ENCODE peak calls at places on chromosomes 13 and 19, in six cellular contexts. X is tibial nerve, W is stomach, U is K562, N is A549, E is upper lobe of left lung. G is an unnamed sample.

GRCh38 chr19:2492870-2493269 is 16.9 kb downstream of the GADD45B start:
- DNase-seq in X (no peak), W (no peak), U (no peak), N (no peak), E (no peak), G (no peak)

GRCh38 chr13:91328726-91329125 is 18.8 kb upstream of the MIR17HG start:
- DNase-seq in X (no peak), W (no peak), U (no peak), N (no peak), E (no peak), G (no peak)

GRCh38 chr13:43567608-43568007 is 219.2 kb downstream of the ENOX1 start:
- DNase-seq in X (no peak), W (no peak), U (no peak), N (peak; percentile 22), E (no peak), G (no peak)

GRCh38 chr13:98184796-98185195 is 7.7 kb upstream of the RNF113B start:
- DNase-seq in X (no peak), W (no peak), U (no peak), N (no peak), E (no peak), G (no peak)

GRCh38 chr13:86155756-86156155 is 356.5 kb upstream of the SLITRK6 start:
- DNase-seq in X (no peak), W (no peak), U (no peak), N (no peak), E (no peak), G (no peak)

GRCh38 chr19:374183-374885 is 29.7 kb upstream of the MIER2 start:
- DNase-seq in X (no peak), W (no peak), U (no peak), N (no peak), E (no peak), G (no peak)

GRCh38 chr19:54662730-54663129 is at the start of gene LILRB4:
- DNase-seq in X (no peak), W (no peak), U (no peak), N (no peak), E (no peak), G (no peak)

GRCh38 chr19:42010245-42011126 is 16.5 kb upstream of the ATP1A3 start:
- DNase-seq in X (no peak), W (no peak), U (peak; percentile 31), N (no peak), E (no peak), G (no peak)

GRCh38 chr19:35124098-35125060 is 8.8 kb downstream of the FXYD3 start:
- DNase-seq in X (peak; percentile 93), W (peak; percentile 96), U (peak; percentile 94), N (peak; percentile 95), E (peak; percentile 97), G (peak; percentile 93)
- TF ChIP-seq EP300 in X (peak; percentile 100), W (no peak), U (no peak), N (no peak), E (no peak), G (no peak)

DNA sequence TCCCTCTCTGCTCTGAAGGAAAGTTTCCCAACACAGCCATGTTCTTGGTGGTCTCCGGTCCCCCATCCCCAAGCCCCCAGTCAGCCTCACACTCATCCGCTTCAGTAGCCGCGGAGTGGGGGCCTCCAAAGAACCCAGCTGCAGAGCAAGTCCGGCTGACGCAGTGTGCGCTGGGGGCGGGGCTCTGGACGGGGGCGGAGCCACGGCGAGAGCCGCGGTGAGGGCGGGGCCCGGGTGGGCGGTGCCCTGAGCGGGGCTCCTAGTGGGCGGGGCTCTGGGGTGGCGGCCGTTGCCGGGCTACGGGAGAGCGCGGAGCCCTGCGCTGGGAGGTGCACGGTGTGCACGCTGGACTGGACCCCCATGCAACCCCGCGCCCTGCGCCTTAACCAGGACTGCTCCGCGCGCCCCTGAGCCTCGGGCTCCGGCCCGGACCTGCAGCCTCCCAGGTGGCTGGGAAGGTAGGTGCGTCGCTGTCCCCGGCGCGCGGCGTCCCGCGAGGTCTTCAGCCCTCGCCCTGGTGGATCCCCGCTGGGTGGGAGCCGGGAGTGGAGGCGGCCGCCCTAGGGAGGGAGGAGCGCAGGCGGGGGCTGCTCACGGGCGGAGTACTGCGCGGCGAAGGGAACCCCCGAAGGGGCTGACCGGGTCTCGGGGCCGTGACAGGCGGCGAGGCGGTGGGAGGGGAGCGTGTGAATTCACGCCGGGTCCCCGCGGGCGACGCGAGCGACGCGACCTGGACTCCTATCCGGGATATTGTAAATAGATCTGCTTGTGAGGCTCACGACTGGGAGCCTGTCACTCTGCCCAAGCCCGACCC is 9.1 kb downstream of the TNFRSF19 start:
- DNase-seq in X (peak; percentile 90), W (peak; percentile 93), U (peak; percentile 79), N (peak; percentile 65), E (peak; percentile 99), G (peak; percentile 96)
- TF ChIP-seq CTCF in X (no peak), W (no peak), U (no peak), N (no peak), E (no peak), G (no peak)

GRCh38 chr13:110684388-110685056 is 21.4 kb downstream of the CARS2 start:
- DNase-seq in X (no peak), W (no peak), U (no peak), N (no peak), E (no peak), G (no peak)
- TF ChIP-seq EP300 in X (no peak), W (no peak), U (no peak), N (no peak), E (no peak), G (no peak)

GRCh38 chr13:107518292-107518691 is 697.0 kb downstream of the LIG4 start:
- DNase-seq in X (no peak), W (no peak), U (no peak), N (no peak), E (no peak), G (no peak)
- TF ChIP-seq CTCF in X (no peak), W (no peak), U (no peak), N (no peak), E (no peak), G (no peak)

GRCh38 chr19:8334458-8335342 is 8.4 kb downstream of the KANK3 start:
- DNase-seq in X (no peak), W (peak; percentile 72), U (peak; percentile 54), N (peak; percentile 84), E (peak; percentile 95), G (no peak)

GRCh38 chr19:8336072-8336569 is 6.9 kb downstream of the KANK3 start:
- DNase-seq in X (no peak), W (no peak), U (no peak), N (no peak), E (peak; percentile 65), G (no peak)

GRCh38 chr19:8333771-8334457 is 9.1 kb downstream of the KANK3 start:
- DNase-seq in X (no peak), W (no peak), U (no peak), N (no peak), E (peak; percentile 82), G (no peak)

GRCh38 chr19:8336665-8337064 is 6.4 kb downstream of the KANK3 start:
- DNase-seq in X (no peak), W (no peak), U (no peak), N (no peak), E (no peak), G (no peak)

DNA sequence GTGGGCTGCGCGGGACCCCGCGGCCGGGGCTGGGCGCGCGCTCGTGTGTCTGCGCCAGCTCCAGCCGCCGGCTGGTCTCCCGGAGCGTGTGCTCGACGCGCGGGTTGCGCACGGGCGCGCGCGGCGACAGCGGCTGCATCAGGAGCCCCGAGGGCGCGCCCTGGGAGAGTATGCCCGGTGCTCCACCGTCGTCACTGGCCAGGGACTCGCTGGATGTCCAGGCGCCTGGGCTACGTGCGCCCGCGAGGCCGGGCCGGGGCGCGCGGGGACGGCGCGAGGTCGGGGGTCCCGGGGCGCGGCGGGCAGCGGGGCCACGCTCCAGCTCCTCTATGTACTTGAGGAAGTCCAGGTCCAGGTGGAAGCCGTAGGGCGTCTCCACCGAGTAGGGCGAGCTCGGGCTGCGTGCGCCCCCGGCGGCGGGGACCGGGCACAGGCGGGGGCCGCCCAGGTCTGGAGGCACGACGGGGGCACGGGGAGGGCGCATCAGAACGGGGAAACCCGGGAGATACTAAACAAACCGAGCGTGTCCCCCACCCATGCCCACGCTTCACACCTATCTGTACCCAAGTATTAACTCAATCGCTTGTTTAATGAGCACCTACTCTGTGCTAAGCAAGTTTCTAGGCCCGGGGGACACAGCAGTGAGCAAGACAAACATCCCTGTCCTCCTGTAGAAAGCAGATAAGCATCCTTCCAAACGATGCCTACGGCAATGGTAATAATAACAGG is 7.6 kb downstream of the KANK3 start:
- DNase-seq in X (no peak), W (no peak), U (no peak), N (peak; percentile 66), E (peak; percentile 88), G (no peak)
- TF ChIP-seq EP300 in X (no peak), W (no peak), U (no peak), N (no peak), E (no peak), G (no peak)

GRCh38 chr13:76597868-76598267 is 288.3 kb downstream of the KCTD12 start:
- DNase-seq in X (no peak), W (no peak), U (no peak), N (no peak), E (no peak), G (no peak)
- TF ChIP-seq CTCF in X (no peak), W (no peak), U (no peak), N (no peak), E (no peak), G (no peak)

DNA sequence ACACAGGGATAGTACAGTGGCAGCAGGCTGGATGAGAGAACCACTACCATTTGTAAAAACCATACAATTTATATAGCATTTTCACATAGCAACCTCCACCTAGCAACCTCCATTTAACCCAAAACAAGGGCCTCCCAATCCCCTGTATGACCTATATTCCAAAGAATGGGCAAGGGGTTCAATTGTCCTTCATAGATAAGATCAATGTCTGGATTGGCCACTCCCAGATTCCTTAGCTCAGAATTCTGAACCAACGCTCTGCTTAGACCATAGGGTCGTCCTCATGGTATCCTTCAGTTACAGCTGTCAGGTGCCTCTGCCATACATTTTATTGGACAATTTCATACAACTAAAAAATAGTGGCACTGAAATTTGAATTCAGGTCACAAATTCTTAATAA is 166.2 kb downstream of the KCTD12 start:
- DNase-seq in X (no peak), W (no peak), U (no peak), N (no peak), E (no peak), G (no peak)
- TF ChIP-seq EP300 in X (no peak), W (no peak), U (no peak), N (no peak), E (no peak), G (no peak)

GRCh38 chr13:99383946-99384345 is 76.7 kb upstream of the GPR183 start:
- DNase-seq in X (no peak), W (no peak), U (no peak), N (no peak), E (no peak), G (no peak)

GRCh38 chr13:99385161-99385560 is 78.0 kb upstream of the GPR183 start:
- DNase-seq in X (no peak), W (no peak), U (no peak), N (no peak), E (no peak), G (no peak)

GRCh38 chr13:99384468-99384867 is 77.3 kb upstream of the GPR183 start:
- DNase-seq in X (no peak), W (no peak), U (no peak), N (no peak), E (no peak), G (no peak)

GRCh38 chr13:99382428-99383133 is 75.4 kb upstream of the GPR183 start:
- DNase-seq in X (no peak), W (no peak), U (no peak), N (no peak), E (no peak), G (no peak)

DNA sequence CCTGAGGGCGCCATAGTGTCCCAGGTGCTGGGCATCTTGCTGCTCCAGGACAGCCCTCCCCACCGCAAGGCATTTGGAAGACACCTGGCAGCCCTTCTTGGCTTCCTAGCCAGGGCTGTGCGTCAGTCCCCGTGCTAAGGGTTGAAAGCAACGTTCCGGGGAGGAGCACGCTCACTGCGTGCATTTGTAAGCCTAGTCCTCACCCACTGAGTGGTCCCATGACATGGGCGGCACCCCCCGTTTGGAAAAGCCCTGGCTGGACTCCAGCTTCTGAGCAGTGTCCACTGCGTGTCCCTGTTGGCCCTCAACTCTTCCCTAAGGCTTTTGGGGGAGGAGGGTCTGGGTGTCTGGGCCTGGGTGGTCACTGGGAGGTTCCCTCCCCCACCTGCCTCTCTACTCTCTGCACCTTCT is 76.3 kb upstream of the GPR183 start:
- DNase-seq in X (no peak), W (no peak), U (no peak), N (no peak), E (no peak), G (no peak)
- TF ChIP-seq CTCF in X (no peak), W (no peak), U (no peak), N (no peak), E (no peak), G (no peak)